ENCODE peak calls at places on chromosomes 13 and 19, in ten cellular contexts. Q is iPS DF 6.9; U is small intestine; P is A549; Z is fibroblast of lung; O is IMR-90; N is adrenal gland; T is CD8-positive, alpha-beta T cell; I is suprapubic skin; V is spleen. F is an unnamed sample. For H3K4me1, the result is how much of the 10 kb centered on the place peaks cover.

GRCh38 chr19:54448037-54448773 is 794 bp upstream of the LENG8 start:
- DNase-seq in N (peak), P (peak), Z (peak), V (peak), T (peak), O (peak), U (peak), I (peak), Q (no peak), F (no peak)

GRCh38 chr19:7605490-7606222 is 10.0 kb downstream of the CAMSAP3 start:
- DNase-seq in I (no peak), N (no peak), Q (peak), Z (no peak), P (no peak), T (no peak), V (no peak), O (no peak), U (peak), F (no peak)

GRCh38 chr19:33280351-33280921 is 21.9 kb downstream of the CEBPA start:
- DNase-seq in T (no peak), N (no peak), U (no peak), V (no peak), I (no peak), P (no peak), Q (no peak), Z (no peak), O (no peak), F (no peak)

GRCh38 chr19:56141416-56141992 is 417 bp downstream of the ZNF444 start:
- DNase-seq in V (peak), P (no peak), Z (no peak), N (peak), I (no peak), Q (no peak), U (peak), T (peak), O (no peak), F (no peak)

GRCh38 chr13:76481738-76482137 is 404.5 kb downstream of the KCTD12 start:
- DNase-seq in N (no peak), I (no peak), U (no peak), V (no peak), T (no peak), O (no peak), P (no peak), Z (no peak), Q (no peak), F (no peak)

GRCh38 chr19:3269972-3270667 is 45.7 kb downstream of the CELF5 start:
- DNase-seq in T (no peak), O (no peak), Q (no peak), P (no peak), N (no peak), V (no peak), I (no peak), Z (no peak), U (no peak), F (no peak)

GRCh38 chr19:2616741-2617392 is 85.6 kb downstream of the GNG7 start:
- DNase-seq in Z (no peak), I (no peak), N (no peak), T (no peak), U (no peak), P (no peak), O (no peak), Q (no peak), V (peak), F (no peak)

GRCh38 chr19:2083174-2083854 is 12.8 kb downstream of the MOB3A start:
- DNase-seq in O (no peak), N (no peak), T (peak), P (no peak), I (no peak), U (no peak), Q (no peak), Z (no peak), V (peak), F (no peak)

GRCh38 chr13:27355894-27356293 is 68.5 kb upstream of the GTF3A start:
- DNase-seq in Z (no peak), V (no peak), U (no peak), P (no peak), I (no peak), O (no peak), T (no peak), N (no peak), Q (no peak), F (no peak)

GRCh38 chr19:17332677-17333581 is 1.7 kb downstream of the ANO8 start:
- DNase-seq in O (peak), U (peak), Z (peak), T (peak), I (peak), P (peak), V (peak), N (no peak), Q (no peak), F (no peak)

GRCh38 chr13:26785845-26786630 is 25.5 kb upstream of the GPR12 start:
- DNase-seq in N (no peak), U (peak), T (peak), V (peak), Q (peak), I (peak), Z (no peak), O (no peak), P (no peak), F (no peak)

GRCh38 chr13:80199067-80199466 is 141.9 kb downstream of the SPRY2 start:
- DNase-seq in P (no peak), U (peak), T (no peak), V (no peak), N (no peak), I (no peak), O (no peak), Z (no peak), Q (no peak), F (no peak)

GRCh38 chr13:30376426-30377311 is 45.6 kb upstream of the UBE2L5 start:
- DNase-seq in V (peak), O (no peak), I (no peak), Z (no peak), Q (no peak), U (peak), T (peak), N (no peak), P (no peak), F (no peak)

GRCh38 chr13:49046002-49046401 is 70.3 kb downstream of the FNDC3A start:
- DNase-seq in Z (peak), Q (no peak), T (no peak), I (no peak), P (no peak), U (no peak), O (peak), V (no peak), N (no peak), F (no peak)

GRCh38 chr13:101624210-101624922 is 171.9 kb downstream of the ITGBL1 start:
- DNase-seq in Z (peak), I (no peak), U (no peak), T (no peak), P (no peak), V (no peak), Q (no peak), N (no peak), O (peak), F (no peak)

GRCh38 chr19:13758795-13759194 is 5.5 kb upstream of the MRI1 start:
- DNase-seq in Q (no peak), P (no peak), Z (no peak), O (no peak), N (no peak), I (no peak), T (no peak), V (no peak), U (no peak), F (no peak)

GRCh38 chr19:4636151-4636717 is 3.1 kb upstream of the TNFAIP8L1 start:
- DNase-seq in N (peak), O (peak), I (no peak), T (peak), V (peak), P (peak), U (peak), Z (peak), Q (no peak), F (no peak)

GRCh38 chr13:58804832-58805231 is 1173.3 kb downstream of the PCDH17 start:
- DNase-seq in I (no peak), N (no peak), P (no peak), T (no peak), U (no peak), Z (no peak), Q (no peak), O (no peak), V (no peak), F (no peak)

DNA sequence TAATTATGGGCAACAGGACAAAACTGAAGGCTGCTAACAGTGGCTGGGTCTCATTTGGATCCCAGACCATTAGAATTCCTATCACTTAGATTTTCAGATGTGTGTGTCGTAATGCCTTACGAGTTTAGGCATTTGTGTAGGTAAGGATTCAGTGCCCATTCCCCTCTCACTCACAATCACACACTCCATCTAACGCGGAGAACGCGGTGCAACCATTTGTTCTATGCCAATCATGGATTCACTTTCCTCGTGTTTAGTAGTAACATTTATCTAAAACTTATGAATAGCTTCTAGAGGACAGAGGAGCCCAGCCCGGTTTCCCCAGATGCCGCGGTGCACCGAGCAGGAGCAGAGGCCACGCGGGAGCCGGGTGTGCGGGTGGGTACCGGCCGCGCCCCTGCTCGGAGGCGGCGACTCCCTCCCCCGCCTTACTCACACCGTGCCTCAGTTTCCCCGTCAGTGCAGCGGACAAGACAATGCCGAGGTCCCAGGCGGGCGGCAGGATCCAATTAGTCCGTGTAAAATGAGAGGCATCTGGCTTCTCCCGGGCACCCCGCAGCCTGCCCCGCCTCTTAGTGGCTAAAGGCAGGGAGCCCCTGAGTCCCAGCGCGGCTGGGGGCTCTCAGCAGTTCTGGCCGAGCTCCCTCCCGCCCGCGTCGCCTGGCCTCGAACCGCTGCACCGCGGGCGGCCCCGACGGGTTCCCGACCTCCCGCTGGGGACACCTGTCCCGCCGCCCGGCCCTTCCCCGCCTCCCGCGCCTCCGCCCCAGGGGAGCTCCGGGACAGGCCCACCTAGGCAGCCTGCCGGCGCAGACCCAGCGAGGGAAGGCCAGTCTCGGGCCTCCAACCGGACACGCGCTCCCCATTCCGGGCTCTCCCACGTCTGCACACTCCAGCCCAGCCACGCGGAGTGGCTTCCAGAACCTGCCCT is 5.9 kb upstream of the C1QTNF9B start:
- DNase-seq in O (no peak), I (no peak), Q (no peak), Z (no peak), U (no peak), N (no peak), P (no peak), V (no peak), T (no peak), F (no peak)
- H3K4me3 ChIP-seq in O (no peak), I (peak), Q (peak), Z (no peak), U (no peak), N (no peak), P (no peak), V (peak), T (no peak), F (peak)

GRCh38 chr13:75414036-75414827 is 67.7 kb downstream of the TBC1D4 start:
- DNase-seq in N (no peak), T (no peak), U (no peak), I (no peak), O (no peak), Z (no peak), Q (no peak), P (no peak), V (no peak), F (no peak)
- H3K4me1 ChIP-seq in N (half or more), T (under half), U (under half), I (under half), O (under half), Z (under half), Q (under half), P (half or more), V (under half), F (under half)

GRCh38 chr19:19662344-19662743 is 1.1 kb downstream of the ATP13A1 start:
- DNase-seq in Z (no peak), V (no peak), U (no peak), P (no peak), Q (no peak), T (no peak), I (no peak), N (no peak), O (no peak), F (no peak)

GRCh38 chr19:19659646-19660245 is 3.7 kb downstream of the ATP13A1 start:
- DNase-seq in I (no peak), O (no peak), Q (no peak), T (no peak), P (no peak), Z (no peak), V (peak), U (no peak), N (no peak), F (no peak)

GRCh38 chr19:19661675-19662251 is 1.7 kb downstream of the ATP13A1 start:
- DNase-seq in Z (no peak), O (no peak), P (no peak), U (peak), Q (no peak), N (no peak), V (peak), T (no peak), I (peak), F (no peak)

GRCh38 chr19:19662866-19663291 is 597 bp downstream of the ATP13A1 start:
- DNase-seq in Z (no peak), T (no peak), Q (no peak), P (no peak), I (no peak), O (peak), N (no peak), U (peak), V (no peak), F (no peak)

DNA sequence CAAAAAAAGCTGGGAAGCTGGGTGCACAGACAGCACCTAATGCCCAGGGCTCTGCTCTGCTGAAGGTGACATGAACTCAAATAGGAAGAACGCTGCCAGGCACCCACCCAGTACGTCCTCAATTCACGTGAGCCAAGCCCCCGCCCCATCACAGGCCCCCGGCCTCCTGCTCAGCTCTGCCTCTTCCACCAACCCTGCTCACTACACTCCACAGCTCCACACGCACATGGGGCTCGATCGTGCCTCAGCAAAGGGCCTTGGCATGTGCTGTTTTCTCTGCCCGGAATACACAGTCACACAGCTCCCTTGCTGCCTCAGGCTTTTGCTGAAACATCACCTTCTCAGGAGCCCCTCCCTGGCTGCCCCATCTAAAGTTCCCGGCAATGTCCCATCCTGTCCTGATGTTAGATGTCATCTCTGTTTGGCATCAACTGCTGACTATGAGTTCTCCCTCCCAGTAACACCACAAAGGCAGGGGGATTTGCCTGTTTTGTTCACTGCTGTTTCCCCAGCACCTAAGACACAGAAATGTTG is 2.3 kb downstream of the ATP13A1 start:
- DNase-seq in P (no peak), Q (no peak), O (no peak), I (no peak), U (no peak), Z (no peak), T (no peak), V (no peak), N (peak), F (no peak)
- H3K4me3 ChIP-seq in P (no peak), Q (no peak), O (no peak), I (no peak), U (no peak), Z (no peak), T (no peak), V (peak), N (no peak), F (peak)

GRCh38 chr13:40136896-40137295 is 481.4 kb downstream of the COG6 start:
- DNase-seq in N (no peak), V (no peak), Z (no peak), O (no peak), I (no peak), Q (no peak), U (no peak), P (no peak), T (no peak), F (no peak)

GRCh38 chr13:40127925-40128324 is 472.5 kb downstream of the COG6 start:
- DNase-seq in T (no peak), Z (no peak), V (no peak), Q (no peak), U (no peak), O (no peak), N (no peak), P (no peak), I (no peak), F (no peak)

GRCh38 chr13:40129467-40129866 is 474.0 kb downstream of the COG6 start:
- DNase-seq in Q (no peak), Z (no peak), O (no peak), P (no peak), I (no peak), U (no peak), N (no peak), T (no peak), V (no peak), F (no peak)

GRCh38 chr13:40130871-40131636 is 475.6 kb downstream of the COG6 start:
- DNase-seq in P (peak), I (no peak), N (peak), Z (peak), T (no peak), O (no peak), Q (no peak), U (peak), V (no peak), F (no peak)

GRCh38 chr13:40132249-40132648 is 476.8 kb downstream of the COG6 start:
- DNase-seq in N (no peak), Q (no peak), Z (no peak), O (no peak), I (no peak), V (no peak), T (no peak), U (peak), P (no peak), F (no peak)
- H3K4me1 ChIP-seq in N (under half), Q (under half), Z (under half), O (under half), I (under half), V (under half), T (under half), U (under half), P (under half), F (under half)